ENCODE peak calls at places on chromosome 13, in seven cellular contexts. C is IMR-90, Y is glutamatergic neuron, J is foreskin fibroblast, H is prostate gland, E is brain microvascular endothelial cell, N is endodermal cell. M is an unnamed sample.

GRCh38 chr13:20446900-20447299 is 78.8 kb downstream of the CRYL1 start:
- DNase-seq in C (no peak), Y (no peak), J (peak; percentile 28), H (no peak), E (no peak), N (no peak), M (no peak)

GRCh38 chr13:48902421-48902820 is 73.3 kb upstream of the FNDC3A start:
- DNase-seq in C (peak; percentile 19), Y (peak; percentile 70), J (peak; percentile 94), H (no peak), E (peak; percentile 18), N (peak; percentile 56), M (no peak)

GRCh38 chr13:51923983-51924539 is 62.3 kb downstream of the CCDC70 start:
- DNase-seq in C (no peak), Y (no peak), J (no peak), H (no peak), E (no peak), N (peak; percentile 75), M (no peak)

GRCh38 chr13:99288069-99288468 is 19.1 kb downstream of the GPR183 start:
- DNase-seq in C (no peak), Y (no peak), J (no peak), H (no peak), E (no peak), N (no peak), M (no peak)

GRCh38 chr13:78609464-78610205 is 6.3 kb upstream of the POU4F1 start:
- DNase-seq in C (no peak), Y (peak; percentile 75), J (peak; percentile 50), H (no peak), E (no peak), N (peak; percentile 82), M (no peak)

GRCh38 chr13:50611117-50611781 is 232.2 kb downstream of the DLEU7 start:
- DNase-seq in C (no peak), Y (no peak), J (no peak), H (no peak), E (no peak), N (no peak), M (no peak)

GRCh38 chr13:60590775-60591174 is 193.8 kb downstream of the TDRD3 start:
- DNase-seq in C (no peak), Y (no peak), J (no peak), H (no peak), E (no peak), N (no peak), M (no peak)

GRCh38 chr13:76383671-76384461 is 502.3 kb downstream of the KCTD12 start:
- DNase-seq in C (peak; percentile 94), Y (no peak), J (peak; percentile 91), H (no peak), E (peak; percentile 92), N (no peak), M (peak; percentile 73)

GRCh38 chr13:54361460-54361859 is 1332.8 kb downstream of the OLFM4 start:
- DNase-seq in C (no peak), Y (no peak), J (no peak), H (no peak), E (no peak), N (no peak), M (no peak)

GRCh38 chr13:57787058-57787791 is 155.7 kb downstream of the PCDH17 start:
- DNase-seq in C (no peak), Y (peak; percentile 80), J (no peak), H (no peak), E (no peak), N (peak; percentile 63), M (no peak)

GRCh38 chr13:113763961-113764792 is 5.2 kb downstream of the TMEM255B start:
- DNase-seq in C (no peak), Y (no peak), J (no peak), H (no peak), E (no peak), N (peak; percentile 32), M (no peak)

GRCh38 chr13:40189885-40190655 is 476.4 kb downstream of the FOXO1 start:
- DNase-seq in C (no peak), Y (no peak), J (peak; percentile 47), H (no peak), E (no peak), N (peak; percentile 55), M (no peak)

GRCh38 chr13:113151745-113152707 is 6.4 kb upstream of the PROZ start:
- DNase-seq in C (peak; percentile 74), Y (no peak), J (peak; percentile 79), H (no peak), E (peak; percentile 44), N (peak; percentile 65), M (peak; percentile 11)

GRCh38 chr13:95301947-95302386 is 716 bp upstream of the ABCC4 start:
- DNase-seq in C (no peak), Y (no peak), J (no peak), H (no peak), E (peak; percentile 40), N (no peak), M (no peak)

GRCh38 chr13:95660981-95661581 is 15.9 kb upstream of the DNAJC3 start:
- DNase-seq in C (peak; percentile 50), Y (no peak), J (peak; percentile 68), H (no peak), E (peak; percentile 46), N (no peak), M (peak; percentile 59)

GRCh38 chr13:28492527-28493367 is 2.2 kb downstream of the FLT1 start:
- DNase-seq in C (no peak), Y (no peak), J (peak; percentile 66), H (no peak), E (no peak), N (no peak), M (peak; percentile 55)

GRCh38 chr13:110813646-110814624 is 100.4 kb downstream of the ING1 start:
- DNase-seq in C (no peak), Y (no peak), J (no peak), H (no peak), E (no peak), N (no peak), M (no peak)
- TF ChIP-seq CTCF in C (no peak), Y (no peak), J (no peak), H (no peak), E (peak; percentile 24), N (peak; percentile 32), M (peak; percentile 55)

GRCh38 chr13:33445476-33445875 is 159.9 kb upstream of the STARD13 start:
- DNase-seq in C (no peak), Y (no peak), J (no peak), H (no peak), E (no peak), N (no peak), M (no peak)

GRCh38 chr13:33435207-33435606 is 149.7 kb upstream of the STARD13 start:
- DNase-seq in C (no peak), Y (no peak), J (no peak), H (no peak), E (no peak), N (no peak), M (no peak)

GRCh38 chr13:33445024-33445423 is 159.5 kb upstream of the STARD13 start:
- DNase-seq in C (no peak), Y (no peak), J (no peak), H (no peak), E (no peak), N (no peak), M (no peak)

GRCh38 chr13:33446821-33447481 is 161.4 kb upstream of the STARD13 start:
- DNase-seq in C (no peak), Y (no peak), J (peak; percentile 26), H (peak; percentile 68), E (no peak), N (no peak), M (peak; percentile 9)

DNA sequence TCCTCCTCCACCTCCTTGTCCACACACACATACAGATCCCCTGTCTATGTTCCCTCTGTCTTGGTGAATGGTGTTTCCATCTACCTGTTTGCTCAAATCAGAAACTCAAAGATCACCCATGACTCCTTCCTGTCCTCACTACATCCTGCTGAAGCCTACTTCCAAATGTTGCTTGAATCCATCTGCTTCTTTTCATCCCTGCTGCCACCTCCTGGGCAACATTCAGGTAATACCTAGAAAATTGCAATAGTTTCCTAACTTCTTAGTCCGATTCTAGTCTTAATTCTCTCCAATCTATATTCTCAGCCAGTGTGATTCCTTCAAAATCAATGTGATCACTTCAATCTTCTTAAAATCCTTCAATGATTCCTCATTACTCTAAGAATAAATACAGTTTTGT is 155.5 kb upstream of the STARD13 start:
- DNase-seq in C (peak; percentile 47), Y (no peak), J (peak; percentile 47), H (no peak), E (no peak), N (peak; percentile 64), M (peak; percentile 23)
- TF ChIP-seq CTCF in C (peak; percentile 22), Y (no peak), J (no peak), H (no peak), E (peak; percentile 59), N (peak; percentile 77), M (peak; percentile 62)

GRCh38 chr13:98142427-98143156 is at the start of gene FARP1:
- DNase-seq in C (peak; percentile 65), Y (peak; percentile 90), J (peak; percentile 88), H (peak; percentile 81), E (no peak), N (peak; percentile 89), M (peak; percentile 41)
- TF ChIP-seq CTCF in C (peak; percentile 66), Y (no peak), J (no peak), H (peak; percentile 70), E (peak; percentile 23), N (peak; percentile 50), M (peak; percentile 37)

GRCh38 chr13:67416047-67416925 is 186.2 kb upstream of the PCDH9 start:
- DNase-seq in C (peak; percentile 29), Y (peak; percentile 83), J (peak; percentile 63), H (no peak), E (peak; percentile 43), N (peak; percentile 93), M (no peak)
- TF ChIP-seq CTCF in C (peak; percentile 73), Y (peak; percentile 82), J (peak; percentile 67), H (no peak), E (peak; percentile 93), N (peak; percentile 95), M (peak; percentile 38)

M was measured in HFFc6.